ENCODE peak calls at places on chromosomes 6 and 20, in four cellular contexts. W, O, E and S are unnamed samples.

GRCh38 chr20:46991850-46992639 is 97.4 kb downstream of the EYA2 start:
- DNase-seq in W (peak; percentile 43), O (peak; percentile 32), E (no peak), S (no peak)

GRCh38 chr6:102686461-102686860 is 1293.0 kb downstream of the GRIK2 start:
- DNase-seq in W (no peak), O (no peak), E (no peak), S (no peak)

GRCh38 chr20:47502271-47502730 is 614 bp downstream of the NCOA3 start:
- DNase-seq in W (peak; percentile 66), O (peak; percentile 39), E (peak; percentile 28), S (no peak)

GRCh38 chr20:34644951-34645350 is 31.9 kb downstream of the PIGU start:
- DNase-seq in W (no peak), O (no peak), E (no peak), S (no peak)

GRCh38 chr20:15252289-15252688 is 914.9 kb upstream of the FLRT3 start:
- DNase-seq in W (no peak), O (no peak), E (no peak), S (no peak)

GRCh38 chr20:45450097-45450818 is 19.3 kb upstream of the WFDC2 start:
- DNase-seq in W (peak; percentile 67), O (peak; percentile 91), E (no peak), S (no peak)

GRCh38 chr6:118652051-118652699 is 784 bp upstream of the CEP85L start:
- DNase-seq in W (peak; percentile 57), O (peak; percentile 83), E (no peak), S (no peak)

GRCh38 chr6:152573762-152574161 is 63.4 kb downstream of the SYNE1 start:
- DNase-seq in W (no peak), O (no peak), E (no peak), S (no peak)

GRCh38 chr6:83057705-83058321 is 7.8 kb downstream of the UBE3D start:
- DNase-seq in W (peak; percentile 76), O (peak; percentile 72), E (no peak), S (no peak)

GRCh38 chr20:208937-209566 is 18.0 kb upstream of the DEFB129 start:
- DNase-seq in W (no peak), O (peak; percentile 60), E (no peak), S (no peak)

GRCh38 chr6:151068761-151069312 is 170.9 kb upstream of the AKAP12 start:
- DNase-seq in W (no peak), O (no peak), E (no peak), S (no peak)

GRCh38 chr6:12482386-12482785 is 192.2 kb downstream of the EDN1 start:
- DNase-seq in W (no peak), O (peak; percentile 59), E (no peak), S (no peak)
- TF ChIP-seq CTCF in W (peak; percentile 76), O (peak; percentile 57), E (no peak), S (no peak)

DNA sequence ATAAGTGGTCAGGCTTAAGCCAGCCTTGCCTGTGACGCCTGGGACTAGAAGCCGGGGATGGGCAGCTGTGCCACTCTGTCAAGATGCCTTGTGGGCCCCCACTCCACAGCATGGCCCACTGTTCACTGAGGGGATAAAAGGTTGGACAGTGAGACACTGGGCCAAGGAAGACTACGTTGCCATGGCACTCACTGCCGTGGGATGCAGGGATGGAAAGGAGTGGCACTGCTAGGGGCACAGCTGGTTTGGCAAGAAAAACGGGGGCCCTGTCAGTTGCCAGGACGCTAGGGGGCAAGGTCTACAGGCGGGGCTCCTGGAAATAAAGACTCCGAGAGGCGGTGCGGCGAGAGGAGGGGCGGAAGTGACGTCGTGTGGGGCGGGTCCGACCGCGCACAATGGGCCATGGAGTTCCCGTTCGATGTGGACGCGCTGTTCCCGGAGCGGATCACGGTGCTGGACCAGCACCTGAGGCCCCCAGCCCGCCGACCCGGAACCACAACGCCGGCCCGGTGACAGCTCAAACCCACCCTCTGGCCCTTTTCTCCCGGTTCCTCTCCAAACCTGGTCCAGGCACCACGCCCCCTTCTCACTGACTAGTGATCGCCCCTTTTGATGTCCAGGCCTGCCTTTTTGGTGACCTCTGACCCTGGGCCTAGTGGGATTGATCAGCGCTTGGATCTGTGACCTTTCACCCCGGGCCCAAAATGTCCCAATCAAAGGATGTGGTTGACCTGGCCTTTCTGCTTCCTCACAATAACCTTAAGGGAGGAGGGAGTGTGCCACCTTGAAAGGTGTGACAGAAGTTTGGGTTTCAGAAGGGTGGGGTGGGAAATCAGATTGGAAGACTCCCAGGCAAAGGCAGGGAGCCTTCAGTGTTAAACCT is at the start of gene ATAT1:
- DNase-seq in W (peak; percentile 95), O (peak; percentile 96), E (peak; percentile 88), S (peak; percentile 93)
- TF ChIP-seq CTCF in W (peak; percentile 64), O (peak; percentile 36), E (peak; percentile 61), S (peak; percentile 49)

DNA sequence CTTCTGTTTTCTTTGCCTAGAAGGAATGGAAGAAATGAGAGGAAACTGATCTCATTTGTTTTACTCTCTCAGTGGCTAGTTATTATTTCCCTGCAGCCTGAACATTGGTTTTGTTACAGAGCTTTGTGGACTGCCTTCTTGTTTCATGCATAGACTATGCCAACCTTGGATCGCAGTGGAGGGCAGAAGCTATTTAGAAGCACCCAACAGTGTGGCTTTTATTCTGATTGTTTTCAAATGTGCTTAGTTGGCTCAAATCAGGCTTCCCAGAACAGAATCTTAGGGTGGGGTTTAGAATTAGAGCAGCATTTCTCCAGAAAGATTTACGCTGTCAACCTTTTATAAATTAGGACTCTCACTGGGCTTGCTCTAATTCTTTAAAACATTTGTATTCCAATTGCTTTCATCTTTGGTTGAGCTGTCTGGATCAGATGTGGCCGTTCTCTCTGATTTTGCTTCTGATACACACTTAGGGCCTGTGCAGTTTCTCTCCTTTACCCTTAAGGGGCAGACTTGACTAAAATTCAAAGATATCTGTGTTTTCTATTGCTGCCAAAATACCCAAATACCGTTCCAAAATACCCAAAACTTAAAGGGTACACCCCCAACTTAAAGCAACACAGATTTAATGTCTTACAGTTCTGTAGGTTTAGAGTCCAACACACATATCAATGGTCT is 210.3 kb downstream of the BCKDHB start:
- DNase-seq in W (no peak), O (no peak), E (no peak), S (no peak)
- TF ChIP-seq CTCF in W (peak; percentile 34), O (no peak), E (no peak), S (peak; percentile 35)

DNA sequence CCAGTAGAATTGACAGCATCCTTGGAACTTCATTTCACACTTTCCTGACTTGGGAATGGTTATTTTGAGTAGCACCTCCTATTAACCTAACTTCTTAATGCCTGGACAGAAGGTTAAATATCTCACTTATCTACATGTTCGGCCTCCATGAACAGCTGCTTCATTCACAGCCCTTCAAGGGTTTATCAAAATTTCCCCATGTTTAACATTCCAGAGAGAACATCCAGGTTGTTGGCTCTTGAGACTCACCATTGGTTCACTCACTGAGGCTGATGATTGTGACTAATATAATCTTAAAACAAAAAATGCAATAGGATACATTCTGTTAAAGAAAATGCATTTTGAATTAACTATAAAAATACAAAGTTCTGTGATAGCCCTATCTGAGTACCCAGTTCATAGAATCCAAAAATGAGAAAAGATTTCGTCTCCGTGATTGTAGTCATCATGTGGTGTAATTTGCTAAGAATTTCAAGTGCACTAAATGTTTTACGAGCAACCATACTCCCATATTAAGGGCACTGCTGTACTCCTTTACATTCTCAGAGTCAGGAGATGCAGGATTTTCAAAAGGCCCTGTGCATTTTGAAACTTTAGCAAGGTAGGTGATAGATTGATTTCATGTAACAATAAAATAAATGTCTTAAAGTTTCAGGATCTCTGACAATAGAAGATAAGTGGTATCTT is 260.6 kb upstream of the TAB2 start:
- DNase-seq in W (no peak), O (no peak), E (no peak), S (no peak)
- TF ChIP-seq CTCF in W (no peak), O (no peak), E (no peak), S (no peak)

GRCh38 chr6:161219336-161220079 is 54.4 kb downstream of the AGPAT4 start:
- DNase-seq in W (no peak), O (no peak), E (no peak), S (no peak)

GRCh38 chr6:161216616-161217205 is 57.1 kb downstream of the AGPAT4 start:
- DNase-seq in W (no peak), O (no peak), E (no peak), S (no peak)

GRCh38 chr6:161217631-161218030 is 56.2 kb downstream of the AGPAT4 start:
- DNase-seq in W (no peak), O (no peak), E (no peak), S (no peak)

GRCh38 chr6:161215876-161216615 is 57.8 kb downstream of the AGPAT4 start:
- DNase-seq in W (no peak), O (no peak), E (no peak), S (no peak)

DNA sequence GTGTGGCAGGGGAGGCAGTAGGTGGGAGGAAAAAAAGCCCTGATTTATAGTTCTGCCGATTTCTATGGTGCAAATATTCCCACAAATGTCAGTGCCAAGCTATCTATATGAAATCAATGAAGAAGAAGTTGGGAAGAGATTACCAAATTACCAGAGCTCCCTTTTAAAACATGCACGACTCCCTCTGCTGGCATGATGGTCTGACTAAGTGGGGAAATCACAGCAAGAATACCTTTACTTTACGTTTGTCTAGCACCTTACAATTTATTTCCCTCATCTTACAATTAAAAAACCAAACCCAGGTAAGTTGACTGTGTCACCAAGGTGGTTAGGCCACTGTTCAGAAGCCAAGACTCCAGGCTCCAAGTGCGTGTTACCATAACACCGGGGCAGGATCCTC is 55.6 kb downstream of the AGPAT4 start:
- DNase-seq in W (no peak), O (no peak), E (no peak), S (no peak)
- TF ChIP-seq CTCF in W (peak; percentile 49), O (peak; percentile 31), E (no peak), S (peak; percentile 7)

DNA sequence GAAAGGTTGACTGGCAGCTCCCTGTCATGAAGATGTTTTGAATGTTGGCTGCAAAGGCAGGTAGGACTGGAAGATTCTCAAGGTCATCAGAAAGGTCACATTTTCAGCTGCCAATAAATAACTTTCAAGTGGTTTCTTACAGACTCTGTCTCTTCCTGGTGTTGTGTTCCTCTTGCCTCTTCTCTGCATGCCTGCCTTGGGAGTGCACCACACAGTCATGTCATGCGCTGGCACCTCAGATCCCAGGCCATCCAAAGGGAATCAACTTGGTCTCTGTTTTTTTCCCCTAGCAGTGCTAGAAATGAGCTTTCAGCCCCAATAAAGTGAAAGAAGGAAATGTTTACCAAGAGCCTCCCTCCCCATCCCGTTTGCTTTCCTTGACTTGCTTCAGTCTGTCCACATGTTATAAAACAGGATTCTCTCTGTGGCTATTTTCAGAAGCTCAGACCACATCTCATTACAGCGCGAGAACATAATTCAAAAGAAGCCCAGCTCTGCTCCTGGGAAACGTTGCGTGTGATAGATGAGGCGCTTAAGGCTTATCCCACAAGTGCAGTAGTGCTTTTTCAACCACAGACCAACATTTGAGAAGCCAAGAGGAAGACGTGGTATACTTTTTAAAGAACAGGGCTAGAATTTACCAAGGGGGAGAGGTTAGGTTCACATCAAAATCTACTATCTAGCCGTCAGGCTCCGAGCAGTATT is 239.3 kb downstream of the SLC24A3 start:
- DNase-seq in W (peak; percentile 13), O (no peak), E (no peak), S (no peak)
- TF ChIP-seq CTCF in W (no peak), O (no peak), E (no peak), S (no peak)

GRCh38 chr6:163180874-163181541 is 233.5 kb upstream of the QKI start:
- DNase-seq in W (peak; percentile 92), O (peak; percentile 86), E (peak; percentile 32), S (no peak)
- TF ChIP-seq CTCF in W (peak; percentile 87), O (peak; percentile 76), E (peak; percentile 13), S (peak; percentile 65)

DNA sequence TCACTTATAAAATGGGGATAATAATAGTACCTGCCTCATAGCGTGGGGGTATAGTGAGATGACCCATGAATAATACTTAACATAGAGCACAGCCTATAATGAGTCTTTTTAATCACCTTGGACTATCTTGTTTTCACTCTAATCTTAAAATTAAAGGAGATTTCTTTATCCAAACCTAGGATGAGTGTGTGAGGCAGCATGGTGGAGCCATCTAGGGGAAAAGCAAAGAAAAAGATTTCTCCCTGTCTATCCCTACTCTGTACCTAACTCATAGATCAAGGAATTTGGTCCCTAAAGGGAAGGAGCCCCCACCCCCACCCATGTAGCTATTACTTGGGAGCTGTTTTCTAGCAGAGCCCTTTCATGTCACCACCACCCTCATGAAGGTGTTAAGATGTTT is 45.2 kb upstream of the PAK5 start:
- DNase-seq in W (peak; percentile 54), O (peak; percentile 53), E (no peak), S (no peak)
- TF ChIP-seq CTCF in W (peak; percentile 69), O (peak; percentile 59), E (no peak), S (peak; percentile 17)